ENCODE peak calls at places on chromosomes 2 and 18, in seven cellular contexts. I is HCT116, C is HepG2, K is SK-N-SH, H is H1, Q is K562, Z is GM12878. R is an unnamed sample.

GRCh38 chr2:231452799-231453508 is 11.3 kb downstream of the NCL start:
- DNase-seq in I (no peak), C (peak; percentile 23), K (no peak), H (no peak), Q (no peak), Z (no peak), R (peak; percentile 47)

GRCh38 chr2:46298522-46299351 is 1.5 kb downstream of the EPAS1 start:
- DNase-seq in I (no peak), C (no peak), K (peak; percentile 88), H (no peak), Q (peak; percentile 36), Z (no peak), R (no peak)

GRCh38 chr2:191325651-191326365 is 80.6 kb downstream of the MYO1B start:
- DNase-seq in I (no peak), C (no peak), K (no peak), H (no peak), Q (no peak), Z (no peak), R (no peak)

GRCh38 chr18:55489742-55490055 is 98.3 kb downstream of the TCF4 start:
- DNase-seq in I (no peak), C (no peak), K (peak; percentile 46), H (no peak), Q (no peak), Z (peak; percentile 8), R (no peak)

GRCh38 chr2:240205348-240205747 is 64.9 kb upstream of the OTOS start:
- DNase-seq in I (no peak), C (no peak), K (no peak), H (no peak), Q (no peak), Z (no peak), R (no peak)

GRCh38 chr2:183244300-183244849 is 120.1 kb downstream of the NUP35 start:
- DNase-seq in I (no peak), C (no peak), K (no peak), H (no peak), Q (no peak), Z (no peak), R (no peak)

GRCh38 chr2:232981767-232982360 is 31.2 kb downstream of the NGEF start:
- DNase-seq in I (no peak), C (peak; percentile 18), K (no peak), H (no peak), Q (no peak), Z (no peak), R (no peak)

GRCh38 chr2:130834091-130834922 is 2.4 kb upstream of the ARHGEF4 start:
- DNase-seq in I (no peak), C (peak; percentile 36), K (no peak), H (no peak), Q (no peak), Z (no peak), R (no peak)

GRCh38 chr2:160574472-160575140 is 81.0 kb upstream of the RBMS1 start:
- DNase-seq in I (no peak), C (no peak), K (no peak), H (no peak), Q (no peak), Z (no peak), R (no peak)

GRCh38 chr2:207632575-207633492 is 7.6 kb upstream of the METTL21A start:
- DNase-seq in I (no peak), C (peak; percentile 69), K (no peak), H (no peak), Q (no peak), Z (no peak), R (peak; percentile 36)

GRCh38 chr18:6374340-6374739 is 40.4 kb downstream of the L3MBTL4 start:
- DNase-seq in I (no peak), C (peak; percentile 60), K (no peak), H (no peak), Q (no peak), Z (no peak), R (no peak)

GRCh38 chr18:54928236-54928635 is 31.0 kb downstream of the CCDC68 start:
- DNase-seq in I (no peak), C (no peak), K (no peak), H (no peak), Q (no peak), Z (no peak), R (no peak)

DNA sequence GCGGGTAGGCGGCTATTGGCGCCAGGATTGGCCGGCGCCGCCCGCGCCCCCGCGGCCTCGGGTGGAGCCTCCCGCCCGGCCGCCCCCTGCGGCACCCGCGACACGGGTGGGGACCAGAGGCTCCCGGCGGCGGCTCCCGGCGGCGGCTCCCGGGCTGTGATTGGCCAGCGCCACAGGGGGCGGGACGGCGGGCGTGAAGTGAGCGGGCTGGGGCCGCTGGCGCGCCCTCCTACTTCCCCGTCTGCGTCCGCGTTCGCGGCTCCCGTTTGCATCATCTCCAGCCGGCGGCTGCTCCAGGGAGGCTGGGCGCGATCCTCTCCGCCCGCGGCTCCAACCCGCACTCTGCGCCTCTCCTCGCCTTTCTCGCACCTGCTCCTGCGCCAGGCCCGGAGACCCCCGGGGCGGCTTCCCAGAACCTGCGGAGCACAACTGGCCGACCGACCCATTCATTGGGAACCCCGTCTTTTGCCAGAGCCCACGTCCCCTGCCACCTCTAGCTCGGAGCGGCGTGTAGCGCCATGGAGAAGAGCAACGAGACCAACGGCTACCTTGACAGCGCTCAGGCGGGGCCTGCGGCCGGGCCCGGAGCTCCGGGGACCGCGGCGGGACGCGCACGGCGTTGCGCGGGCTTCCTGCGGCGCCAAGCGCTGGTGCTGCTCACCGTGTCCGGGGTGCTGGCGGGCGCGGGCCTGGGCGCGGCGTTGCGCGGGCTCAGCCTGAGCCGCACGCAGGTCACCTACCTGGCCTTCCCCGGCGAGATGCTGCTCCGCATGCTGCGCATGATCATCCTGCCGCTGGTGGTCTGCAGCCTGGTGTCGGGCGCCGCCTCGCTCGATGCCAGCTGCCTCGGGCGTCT is at the start of gene SLC1A4:
- DNase-seq in I (peak; percentile 27), C (peak; percentile 82), K (peak; percentile 97), H (no peak), Q (peak; percentile 97), Z (no peak), R (peak; percentile 82)
- TF ChIP-seq JUND in I (no peak), C (no peak), K (no peak), H (no peak), Q (no peak), Z (no peak), R (no peak)

GRCh38 chr2:216765810-216766259 is 70.5 kb upstream of the IGFBP5 start:
- DNase-seq in I (no peak), C (peak; percentile 34), K (peak; percentile 50), H (peak; percentile 75), Q (peak; percentile 21), Z (no peak), R (no peak)
- TF ChIP-seq JUND in I (no peak), C (no peak), K (no peak), H (peak; percentile 12), Q (no peak), Z (no peak), R (no peak)

GRCh38 chr2:204974487-204974886 is 429.2 kb downstream of the PARD3B start:
- DNase-seq in I (no peak), C (no peak), K (no peak), H (no peak), Q (no peak), Z (no peak), R (no peak)
- TF ChIP-seq JUND in I (no peak), C (no peak), K (no peak), H (no peak), Q (no peak), Z (no peak), R (no peak)

GRCh38 chr2:226796840-226797288 is 2.8 kb downstream of the IRS1 start:
- DNase-seq in I (no peak), C (no peak), K (peak; percentile 54), H (no peak), Q (no peak), Z (no peak), R (peak; percentile 46)

GRCh38 chr2:226798422-226799210 is 1.0 kb downstream of the IRS1 start:
- DNase-seq in I (no peak), C (no peak), K (peak; percentile 74), H (no peak), Q (no peak), Z (no peak), R (peak; percentile 56)

GRCh38 chr2:226797989-226798421 is 1.6 kb downstream of the IRS1 start:
- DNase-seq in I (no peak), C (no peak), K (no peak), H (no peak), Q (no peak), Z (no peak), R (no peak)

GRCh38 chr2:226796012-226796839 is 3.4 kb downstream of the IRS1 start:
- DNase-seq in I (no peak), C (no peak), K (no peak), H (no peak), Q (no peak), Z (no peak), R (no peak)

DNA sequence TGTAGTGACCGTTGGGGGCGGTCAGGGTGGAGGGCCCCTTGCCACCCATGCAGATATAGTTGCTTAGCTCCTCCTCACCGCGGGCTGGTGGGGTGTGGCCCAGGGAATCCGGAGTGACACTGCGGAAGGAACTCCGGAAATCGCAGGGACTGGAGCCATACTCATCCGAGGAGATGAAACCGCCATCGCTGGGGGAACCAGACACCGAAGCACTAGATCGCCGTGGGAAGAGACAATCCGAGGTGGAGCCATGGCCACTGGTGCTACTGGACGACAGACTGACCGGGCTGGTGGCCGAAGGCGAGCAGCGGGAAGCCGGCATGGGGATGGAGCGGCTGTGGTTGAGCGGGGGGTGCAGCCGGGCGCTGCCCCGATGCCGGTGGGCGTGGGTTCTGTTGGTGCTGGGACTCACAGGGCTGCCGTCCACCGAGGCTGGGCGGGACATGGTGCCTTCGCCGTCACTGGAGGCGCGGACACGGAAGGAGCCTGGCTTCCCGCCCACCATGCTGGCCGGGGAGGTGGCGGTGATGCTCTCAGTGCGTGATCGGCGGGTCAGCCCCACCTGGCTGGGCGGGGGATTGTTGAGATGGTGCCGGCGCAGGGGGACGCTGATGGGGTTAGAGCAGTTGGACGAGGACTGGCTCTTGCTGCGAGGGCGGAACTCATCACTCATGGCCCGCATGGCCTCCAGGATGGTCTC is 2.2 kb downstream of the IRS1 start:
- DNase-seq in I (no peak), C (no peak), K (peak; percentile 16), H (no peak), Q (no peak), Z (no peak), R (no peak)
- TF ChIP-seq JUND in I (no peak), C (no peak), K (no peak), H (no peak), Q (no peak), Z (no peak), R (no peak)